ENCODE peak calls at places on chromosomes 11 and 22, in five cellular contexts. K is frontal cortex, E is HT1080, D is RWPE1, L is colonic mucosa. W is an unnamed sample.

GRCh38 chr22:34403667-34404066 is 483.4 kb upstream of the LARGE1 start:
- DNase-seq in E (no peak), L (no peak), K (no peak), D (no peak), W (no peak)

GRCh38 chr11:100670140-100670539 is 16.9 kb upstream of the ARHGAP42 start:
- DNase-seq in D (no peak), K (no peak), E (no peak), L (no peak), W (no peak)

GRCh38 chr22:44386386-44387035 is 73.8 kb upstream of the SHISAL1 start:
- DNase-seq in E (no peak), K (no peak), L (no peak), D (no peak), W (no peak)

GRCh38 chr11:109698237-109698636 is 276.2 kb downstream of the C11orf87 start:
- DNase-seq in E (no peak), D (no peak), K (no peak), L (no peak), W (no peak)

GRCh38 chr11:46247664-46248063 is 29.8 kb upstream of the CREB3L1 start:
- DNase-seq in L (peak; percentile 78), K (no peak), D (peak; percentile 55), E (peak; percentile 48), W (peak; percentile 56)

GRCh38 chr11:111749646-111750045 is 16.5 kb downstream of the PPP2R1B start:
- DNase-seq in D (no peak), L (no peak), E (no peak), K (no peak), W (no peak)

GRCh38 chr22:19150482-19151328 is 613 bp upstream of the GSC2 start:
- DNase-seq in E (no peak), L (no peak), K (no peak), D (no peak), W (no peak)

GRCh38 chr11:103494491-103494890 is 385.3 kb downstream of the DYNC2H1 start:
- DNase-seq in E (no peak), L (no peak), D (no peak), K (no peak), W (no peak)

GRCh38 chr22:35116269-35116668 is 50.3 kb downstream of the ISX start:
- DNase-seq in D (no peak), L (no peak), K (no peak), E (no peak), W (no peak)

GRCh38 chr22:40176921-40177737 is 596 bp upstream of the TNRC6B start:
- DNase-seq in K (no peak), D (no peak), L (peak; percentile 77), E (peak; percentile 72), W (peak; percentile 44)

GRCh38 chr11:91513734-91514133 is 710.9 kb upstream of the FAT3 start:
- DNase-seq in E (peak; percentile 25), L (no peak), K (no peak), D (no peak), W (no peak)

GRCh38 chr11:71283960-71284359 is 31.6 kb upstream of the SHANK2 start:
- DNase-seq in E (no peak), D (peak; percentile 49), K (no peak), L (peak; percentile 96), W (no peak)